ENCODE peak calls at places on chromosomes 12 and 14, in seven cellular contexts. S, K, D, C, P, E and F are unnamed samples.

GRCh38 chr12:52413202-52413601 is 7.1 kb upstream of the KRT82 start:
- DNase-seq in S (no peak), K (no peak), D (no peak), C (no peak), P (no peak), E (no peak), F (no peak)

GRCh38 chr14:98947911-98948595 is 323.9 kb downstream of the BCL11B start:
- DNase-seq in S (no peak), K (no peak), D (no peak), C (no peak), P (no peak), E (no peak), F (no peak)

GRCh38 chr12:32048791-32049190 is 57.9 kb upstream of the BICD1 start:
- DNase-seq in S (no peak), K (no peak), D (no peak), C (no peak), P (no peak), E (no peak), F (no peak)

GRCh38 chr12:58387199-58387598 is 445.8 kb downstream of the ATP23 start:
- DNase-seq in S (no peak), K (peak; percentile 28), D (no peak), C (peak; percentile 90), P (peak; percentile 12), E (no peak), F (no peak)

GRCh38 chr12:5037795-5038357 is 5.8 kb upstream of the KCNA5 start:
- DNase-seq in S (no peak), K (no peak), D (no peak), C (no peak), P (no peak), E (no peak), F (no peak)

GRCh38 chr12:27610380-27610779 is 85.9 kb upstream of the REP15 start:
- DNase-seq in S (no peak), K (peak; percentile 55), D (no peak), C (peak; percentile 82), P (no peak), E (no peak), F (no peak)

GRCh38 chr14:70077005-70077404 is 111.7 kb downstream of the SLC8A3 start:
- DNase-seq in S (no peak), K (no peak), D (no peak), C (no peak), P (no peak), E (no peak), F (no peak)

GRCh38 chr14:56331815-56332214 is 213.6 kb downstream of the PELI2 start:
- DNase-seq in S (no peak), K (peak; percentile 62), D (no peak), C (peak; percentile 56), P (no peak), E (no peak), F (no peak)

GRCh38 chr12:49389092-49389703 is 21.9 kb downstream of the SPATS2 start:
- DNase-seq in S (no peak), K (no peak), D (no peak), C (no peak), P (no peak), E (no peak), F (no peak)

GRCh38 chr12:6790496-6791150 is 1.3 kb downstream of the CD4 start:
- DNase-seq in S (no peak), K (no peak), D (no peak), C (no peak), P (no peak), E (no peak), F (no peak)

GRCh38 chr12:1616233-1617066 is 12.6 kb upstream of the WNT5B start:
- DNase-seq in S (no peak), K (no peak), D (no peak), C (no peak), P (no peak), E (no peak), F (no peak)

GRCh38 chr12:113092478-113093408 is 36.2 kb downstream of the DTX1 start:
- DNase-seq in S (peak; percentile 34), K (peak; percentile 11), D (no peak), C (no peak), P (peak; percentile 75), E (peak; percentile 25), F (no peak)

GRCh38 chr12:42961395-42961794 is 371.8 kb upstream of the PRICKLE1 start:
- DNase-seq in S (no peak), K (peak; percentile 86), D (no peak), C (peak; percentile 99), P (peak; percentile 66), E (no peak), F (no peak)

GRCh38 chr14:68762944-68763831 is 29.7 kb downstream of the ZFP36L1 start:
- DNase-seq in S (peak; percentile 30), K (peak; percentile 93), D (peak; percentile 83), C (peak; percentile 75), P (no peak), E (peak; percentile 14), F (no peak)

GRCh38 chr12:107242189-107242588 is 148.8 kb upstream of the CRY1 start:
- DNase-seq in S (no peak), K (no peak), D (no peak), C (peak; percentile 22), P (no peak), E (no peak), F (no peak)

GRCh38 chr14:50756300-50756699 is 74.7 kb downstream of the NIN start:
- DNase-seq in S (no peak), K (no peak), D (no peak), C (no peak), P (no peak), E (no peak), F (no peak)

GRCh38 chr14:52241102-52241793 is 26.2 kb upstream of the PTGDR start:
- DNase-seq in S (no peak), K (peak; percentile 78), D (no peak), C (peak; percentile 78), P (no peak), E (no peak), F (peak; percentile 40)

GRCh38 chr12:47811581-47812484 is 7.9 kb downstream of the HDAC7 start:
- DNase-seq in S (no peak), K (peak; percentile 86), D (no peak), C (peak; percentile 92), P (no peak), E (peak; percentile 73), F (no peak)

GRCh38 chr12:131097247-131098177 is 143.8 kb downstream of the ADGRD1 start:
- DNase-seq in S (no peak), K (no peak), D (peak; percentile 47), C (no peak), P (no peak), E (no peak), F (no peak)

GRCh38 chr12:122230798-122231197 is 4.9 kb upstream of the DIABLO start:
- DNase-seq in S (no peak), K (no peak), D (no peak), C (no peak), P (no peak), E (no peak), F (no peak)

GRCh38 chr12:122228092-122228491 is 2.2 kb upstream of the DIABLO start:
- DNase-seq in S (no peak), K (no peak), D (no peak), C (no peak), P (no peak), E (no peak), F (no peak)

GRCh38 chr12:122226366-122227222 is 742 bp upstream of the DIABLO start:
- DNase-seq in S (no peak), K (no peak), D (no peak), C (no peak), P (no peak), E (no peak), F (no peak)

GRCh38 chr12:122225683-122226365 is at the start of gene DIABLO:
- DNase-seq in S (peak; percentile 100), K (peak; percentile 100), D (peak; percentile 100), C (peak; percentile 99), P (peak; percentile 100), E (peak; percentile 100), F (peak; percentile 99)

DNA sequence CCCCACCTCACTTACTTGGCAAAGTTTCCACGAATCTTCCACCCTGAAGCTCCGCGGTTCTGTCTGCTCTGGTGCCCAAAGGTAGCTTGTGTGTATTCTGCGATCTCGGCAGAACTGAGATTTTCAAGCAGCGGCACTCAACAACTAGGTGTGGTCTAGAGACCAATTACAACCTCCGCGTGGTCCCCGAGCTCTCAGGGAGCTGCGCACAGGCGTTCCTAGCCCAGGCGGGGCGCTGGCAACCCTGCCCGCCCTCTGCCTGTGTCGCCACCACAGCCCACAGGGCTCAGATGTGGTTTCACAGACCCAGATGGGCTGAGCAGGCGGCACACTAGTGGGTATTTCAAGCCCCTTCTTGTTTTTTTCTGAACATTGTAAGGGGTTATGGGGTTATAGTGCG is 1.5 kb upstream of the DIABLO start:
- DNase-seq in S (no peak), K (no peak), D (no peak), C (no peak), P (no peak), E (no peak), F (no peak)
- TF ChIP-seq CTCF in S (no peak), K (no peak), D (no peak), C (no peak), P (no peak), E (no peak), F (no peak)

GRCh38 chr14:100748944-100749343 is 22.3 kb downstream of the DLK1 start:
- DNase-seq in S (no peak), K (no peak), D (peak; percentile 38), C (no peak), P (no peak), E (no peak), F (no peak)
- TF ChIP-seq CTCF in S (no peak), K (no peak), D (no peak), C (no peak), P (no peak), E (no peak), F (no peak)

GRCh38 chr12:60106207-60106606 is 510.4 kb downstream of the SLC16A7 start:
- DNase-seq in S (no peak), K (peak; percentile 53), D (no peak), C (peak; percentile 23), P (no peak), E (no peak), F (no peak)
- TF ChIP-seq CTCF in S (no peak), K (peak; percentile 47), D (no peak), C (no peak), P (no peak), E (no peak), F (peak; percentile 36)

GRCh38 chr14:79162833-79163232 is 992.7 kb downstream of the NRXN3 start:
- DNase-seq in S (no peak), K (no peak), D (no peak), C (no peak), P (no peak), E (no peak), F (no peak)
- TF ChIP-seq CTCF in S (no peak), K (no peak), D (no peak), C (no peak), P (no peak), E (no peak), F (no peak)

GRCh38 chr14:103543140-103543539 is 14.1 kb downstream of the TRMT61A start:
- DNase-seq in S (no peak), K (no peak), D (no peak), C (no peak), P (no peak), E (no peak), F (no peak)

GRCh38 chr14:103541494-103541943 is 12.5 kb downstream of the TRMT61A start:
- DNase-seq in S (no peak), K (no peak), D (no peak), C (no peak), P (no peak), E (no peak), F (no peak)

GRCh38 chr14:103540816-103541493 is 12.0 kb downstream of the TRMT61A start:
- DNase-seq in S (no peak), K (no peak), D (no peak), C (no peak), P (no peak), E (no peak), F (no peak)

GRCh38 chr14:103542545-103543088 is 13.6 kb downstream of the TRMT61A start:
- DNase-seq in S (peak; percentile 71), K (no peak), D (no peak), C (no peak), P (peak; percentile 50), E (no peak), F (no peak)

GRCh38 chr14:103541944-103542544 is 13.0 kb downstream of the TRMT61A start:
- DNase-seq in S (no peak), K (no peak), D (no peak), C (no peak), P (no peak), E (no peak), F (no peak)
- TF ChIP-seq CTCF in S (no peak), K (no peak), D (no peak), C (no peak), P (no peak), E (no peak), F (no peak)